ENCODE peak calls at places on chromosomes 3 and 15, in eight cellular contexts. I is activated CD4-positive, alpha-beta T cell treated with anti-CD3 and anti-CD28 coated beads, Interleukin-2, amount 50 U/mL, for 24 hours; Q is MV-4-11; H is epithelial cell of prostate; P is head of caudate nucleus; Z is endothelial cell; O is NCI-H187 treated with DMSO at 0.1 percent for 48 hours; A is effector CD4-positive, alpha-beta T cell. T is an unnamed sample.

GRCh38 chr3:110414851-110415250 is 656.8 kb upstream of the NECTIN3 start:
- DNase-seq in Q (no peak), H (peak), O (no peak), I (no peak), Z (no peak), P (no peak), A (no peak), T (no peak)

GRCh38 chr3:7436542-7436941 is 575.6 kb downstream of the GRM7 start:
- DNase-seq in H (no peak), I (no peak), O (no peak), P (no peak), A (no peak), Z (no peak), Q (peak), T (no peak)

GRCh38 chr3:49454898-49455681 is 15.0 kb upstream of the DAG1 start:
- DNase-seq in Z (peak), H (no peak), A (no peak), I (no peak), O (no peak), Q (no peak), P (no peak), T (no peak)

GRCh38 chr3:37905346-37905745 is 43.7 kb downstream of the CTDSPL start:
- DNase-seq in P (no peak), Z (no peak), A (no peak), Q (no peak), I (no peak), O (no peak), H (no peak), T (no peak)

GRCh38 chr3:171862993-171863521 is 19.9 kb downstream of the TMEM212 start:
- DNase-seq in Z (no peak), I (no peak), H (no peak), P (no peak), O (no peak), Q (no peak), A (no peak), T (no peak)

GRCh38 chr3:38354588-38355344 is 8.2 kb downstream of the XYLB start:
- DNase-seq in I (no peak), Z (no peak), H (peak), Q (peak), A (no peak), O (no peak), P (no peak), T (no peak)

GRCh38 chr15:91553455-91553854 is 300.1 kb upstream of the SLCO3A1 start:
- DNase-seq in Z (no peak), H (no peak), A (no peak), I (no peak), Q (no peak), O (peak), P (no peak), T (no peak)

GRCh38 chr3:19029837-19030835 is 118.2 kb upstream of the KCNH8 start:
- DNase-seq in Q (no peak), A (no peak), H (peak), P (no peak), O (no peak), I (no peak), Z (no peak), T (no peak)

GRCh38 chr3:132164469-132165092 is 129.8 kb upstream of the CPNE4 start:
- DNase-seq in Z (no peak), I (no peak), P (no peak), O (no peak), A (no peak), Q (no peak), H (peak), T (no peak)

GRCh38 chr3:64355473-64355872 is 130.2 kb upstream of the PRICKLE2 start:
- DNase-seq in Q (peak), H (no peak), I (no peak), Z (no peak), A (no peak), O (no peak), P (no peak), T (no peak)

GRCh38 chr3:11556851-11557644 is 86.7 kb downstream of the VGLL4 start:
- DNase-seq in O (no peak), P (no peak), H (no peak), A (no peak), I (no peak), Z (no peak), Q (no peak), T (no peak)

GRCh38 chr3:45026038-45026437 is at the start of gene CLEC3B:
- DNase-seq in A (no peak), O (no peak), Z (no peak), Q (no peak), H (no peak), P (no peak), I (no peak), T (no peak)

GRCh38 chr3:58833501-58833900 is 166.9 kb upstream of the FAM3D start:
- DNase-seq in P (no peak), Z (no peak), H (no peak), A (no peak), Q (peak), I (no peak), O (no peak), T (no peak)

GRCh38 chr15:93929375-93930094 is 301.8 kb upstream of the MCTP2 start:
- DNase-seq in A (no peak), Z (no peak), I (no peak), P (no peak), H (peak), O (no peak), Q (no peak), T (no peak)

GRCh38 chr3:44029100-44029499 is 212.6 kb upstream of the TOPAZ1 start:
- DNase-seq in P (no peak), A (no peak), H (no peak), O (no peak), Q (no peak), I (no peak), Z (no peak), T (no peak)

GRCh38 chr3:6807967-6808588 is 52.8 kb upstream of the GRM7 start:
- DNase-seq in H (peak), A (no peak), Q (no peak), Z (no peak), P (no peak), I (no peak), O (no peak), T (no peak)

GRCh38 chr3:3686907-3687648 is 112.2 kb upstream of the LRRN1 start:
- DNase-seq in A (no peak), P (no peak), I (no peak), Z (no peak), O (no peak), H (no peak), Q (peak), T (no peak)

GRCh38 chr3:168511428-168512014 is 415.8 kb upstream of the GOLIM4 start:
- DNase-seq in H (no peak), A (no peak), O (no peak), I (no peak), Q (no peak), Z (no peak), P (no peak), T (no peak)

GRCh38 chr3:49725906-49726681 is 2.3 kb upstream of the GMPPB start:
- DNase-seq in A (no peak), H (no peak), P (no peak), I (no peak), Z (no peak), Q (no peak), O (no peak), T (no peak)

GRCh38 chr15:87755226-87755625 is 501.3 kb downstream of the NTRK3 start:
- DNase-seq in I (no peak), Q (no peak), O (no peak), P (no peak), A (no peak), H (no peak), Z (no peak), T (no peak)